ENCODE peak calls at places on chromosomes 4 and X, in four cellular contexts. I is transverse colon, J is GM23248, Z is psoas muscle. L is an unnamed sample. For H3K9me3 and H3K4me1, the result is how much of the 10 kb centered on the place peaks cover.

GRCh38 chrX:149949743-149950436 is 11.6 kb upstream of the EOLA2 start:
- DNase-seq in Z (no peak), I (no peak), J (peak), L (no peak)

GRCh38 chr4:137660211-137660610 is 127.9 kb upstream of the PCDH18 start:
- DNase-seq in J (peak), Z (no peak), I (no peak), L (no peak)

GRCh38 chr4:105232374-105232773 is 85.7 kb downstream of the TET2 start:
- DNase-seq in Z (no peak), I (no peak), J (no peak), L (no peak)

GRCh38 chrX:115344885-115345653 is 55.6 kb downstream of the LUZP4 start:
- DNase-seq in I (peak), J (peak), Z (peak), L (peak)

GRCh38 chr4:119041951-119042560 is 93.6 kb upstream of the MYOZ2 start:
- DNase-seq in I (peak), J (peak), Z (no peak), L (peak)

GRCh38 chr4:68461790-68462189 is 14.5 kb downstream of the TMPRSS11E start:
- DNase-seq in J (no peak), I (no peak), Z (no peak), L (no peak)

GRCh38 chr4:114087596-114088230 is 108.3 kb upstream of the ARSJ start:
- DNase-seq in J (peak), I (no peak), Z (no peak), L (no peak)

GRCh38 chrX:29044802-29045201 is 457.6 kb downstream of the IL1RAPL1 start:
- DNase-seq in J (no peak), Z (no peak), I (no peak), L (no peak)

GRCh38 chr4:176780995-176781738 is 11.6 kb downstream of the VEGFC start:
- DNase-seq in J (peak), I (no peak), Z (no peak), L (no peak)

GRCh38 chrX:112164420-112164819 is 81.8 kb upstream of the TRPC5 start:
- DNase-seq in Z (no peak), I (no peak), J (no peak), L (no peak)

GRCh38 chrX:41275661-41276609 is 58.0 kb upstream of the DDX3X start:
- DNase-seq in I (peak), Z (peak), J (peak), L (peak)

GRCh38 chrX:2351999-2352995 is 148.5 kb downstream of the DHRSX start:
- DNase-seq in J (peak), Z (no peak), I (no peak), L (no peak)

GRCh38 chr4:17027495-17027894 is 129.1 kb upstream of the LDB2 start:
- DNase-seq in J (peak), Z (no peak), I (no peak), L (no peak)

GRCh38 chr4:42786350-42787070 is 106.0 kb upstream of the GRXCR1 start:
- DNase-seq in Z (no peak), J (no peak), I (no peak), L (no peak)

GRCh38 chrX:123219916-123220315 is 35.8 kb downstream of the GRIA3 start:
- DNase-seq in I (no peak), Z (no peak), J (peak), L (no peak)

GRCh38 chrX:110159865-110160264 is 157.0 kb downstream of the TMEM164 start:
- DNase-seq in I (no peak), J (no peak), Z (no peak), L (no peak)

GRCh38 chrX:56764975-56765791 is 36.1 kb downstream of the NBDY start:
- DNase-seq in I (peak), Z (peak), J (no peak), L (no peak)

GRCh38 chrX:72492499-72492898 is 80.1 kb downstream of the HDAC8 start:
- DNase-seq in Z (no peak), J (no peak), I (no peak), L (no peak)

GRCh38 chr4:124631760-124632159 is 80.8 kb downstream of the ANKRD50 start:
- DNase-seq in Z (no peak), J (peak), I (peak), L (no peak)

GRCh38 chr4:82842593-82842992 is 44.0 kb upstream of the SCD5 start:
- DNase-seq in J (peak), Z (no peak), I (no peak), L (no peak)

GRCh38 chr4:35562831-35563230 is 681.5 kb downstream of the ARAP2 start:
- DNase-seq in I (no peak), J (no peak), Z (no peak), L (no peak)

GRCh38 chr4:172188248-172188976 is 375.2 kb downstream of the GALNTL6 start:
- DNase-seq in Z (no peak), I (no peak), J (no peak), L (no peak)

GRCh38 chr4:31086771-31087330 is 366.7 kb downstream of the PCDH7 start:
- DNase-seq in J (no peak), I (no peak), Z (no peak), L (no peak)

GRCh38 chr4:111937368-111937767 is 207.9 kb upstream of the FAM241A start:
- DNase-seq in J (peak), Z (no peak), I (no peak), L (no peak)

GRCh38 chrX:48896611-48897011 is 957 bp downstream of the TIMM17B start:
- DNase-seq in I (no peak), Z (no peak), J (peak), L (no peak)

GRCh38 chrX:94834226-94834625 is 1160.2 kb downstream of the FAM133A start:
- DNase-seq in I (no peak), Z (no peak), J (no peak), L (no peak)

GRCh38 chrX:130171446-130172126 is at the start of gene RAB33A:
- DNase-seq in I (peak), J (peak), Z (no peak), L (no peak)

GRCh38 chr4:177853198-177853597 is 411.0 kb upstream of the AGA start:
- DNase-seq in J (no peak), Z (no peak), I (no peak), L (no peak)

GRCh38 chrX:23901065-23901464 is 6.7 kb downstream of the APOO start:
- DNase-seq in J (peak), I (no peak), Z (no peak), L (no peak)

GRCh38 chr4:152719291-152719690 is 39.5 kb upstream of the TMEM154 start:
- DNase-seq in I (no peak), J (no peak), Z (no peak), L (no peak)

GRCh38 chr4:139986621-139987510 is 167.1 kb downstream of the MAML3 start:
- DNase-seq in Z (no peak), J (peak), I (no peak), L (no peak)

GRCh38 chr4:105389167-105389566 is 84.7 kb downstream of the PPA2 start:
- DNase-seq in Z (no peak), I (no peak), J (peak), L (no peak)

GRCh38 chrX:20383487-20383886 is 116.8 kb upstream of the RPS6KA3 start:
- DNase-seq in I (no peak), J (no peak), Z (no peak), L (no peak)

GRCh38 chr4:95204873-95205272 is 343.9 kb downstream of the UNC5C start:
- DNase-seq in I (no peak), J (peak), Z (no peak), L (no peak)

GRCh38 chrX:145821291-145821897 is 3.8 kb downstream of the SLITRK2 start:
- DNase-seq in J (no peak), Z (no peak), I (no peak), L (no peak)

GRCh38 chr4:57501715-57502114 is 391.5 kb upstream of the IGFBP7 start:
- DNase-seq in J (peak), Z (no peak), I (no peak), L (no peak)

GRCh38 chr4:145814246-145814645 is 124.4 kb downstream of the ZNF827 start:
- DNase-seq in Z (no peak), J (peak), I (no peak), L (no peak)

GRCh38 chr4:13783800-13784411 is 156.4 kb upstream of the BOD1L1 start:
- DNase-seq in I (no peak), J (no peak), Z (no peak), L (no peak)

DNA sequence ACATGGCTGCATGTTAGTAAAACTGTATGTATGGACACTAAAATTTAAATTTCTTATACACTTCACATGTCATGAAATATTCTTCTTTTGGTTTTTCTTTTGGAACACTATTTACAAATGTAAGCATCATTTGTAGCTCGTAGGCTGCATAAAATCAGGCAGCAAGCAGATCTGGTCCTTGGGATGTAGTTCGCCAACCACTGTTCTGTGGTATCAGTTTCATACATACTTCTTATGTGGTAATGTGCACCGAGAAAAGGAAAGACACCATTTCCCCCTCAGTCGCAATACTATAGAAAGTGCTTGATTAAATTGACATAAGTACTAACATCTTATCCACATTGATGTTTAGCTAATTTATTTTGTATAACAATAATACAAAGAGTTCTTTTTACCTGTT is 274.4 kb upstream of the VCX start:
- DNase-seq in Z (no peak), I (no peak), J (no peak), L (no peak)
- H3K9me3 ChIP-seq in Z (under half), I (under half), J (under half), L (under half)

GRCh38 chr4:123408471-123409084 is 12.0 kb downstream of the SPRY1 start:
- DNase-seq in I (no peak), Z (no peak), J (no peak), L (no peak)
- H3K4me1 ChIP-seq in I (half or more), Z (half or more), J (under half), L (under half)

GRCh38 chr4:100889898-100890297 is 372.1 kb upstream of the EMCN start:
- DNase-seq in I (no peak), J (no peak), Z (no peak), L (no peak)
- H3K9me3 ChIP-seq in I (under half), J (under half), Z (under half), L (under half)

DNA sequence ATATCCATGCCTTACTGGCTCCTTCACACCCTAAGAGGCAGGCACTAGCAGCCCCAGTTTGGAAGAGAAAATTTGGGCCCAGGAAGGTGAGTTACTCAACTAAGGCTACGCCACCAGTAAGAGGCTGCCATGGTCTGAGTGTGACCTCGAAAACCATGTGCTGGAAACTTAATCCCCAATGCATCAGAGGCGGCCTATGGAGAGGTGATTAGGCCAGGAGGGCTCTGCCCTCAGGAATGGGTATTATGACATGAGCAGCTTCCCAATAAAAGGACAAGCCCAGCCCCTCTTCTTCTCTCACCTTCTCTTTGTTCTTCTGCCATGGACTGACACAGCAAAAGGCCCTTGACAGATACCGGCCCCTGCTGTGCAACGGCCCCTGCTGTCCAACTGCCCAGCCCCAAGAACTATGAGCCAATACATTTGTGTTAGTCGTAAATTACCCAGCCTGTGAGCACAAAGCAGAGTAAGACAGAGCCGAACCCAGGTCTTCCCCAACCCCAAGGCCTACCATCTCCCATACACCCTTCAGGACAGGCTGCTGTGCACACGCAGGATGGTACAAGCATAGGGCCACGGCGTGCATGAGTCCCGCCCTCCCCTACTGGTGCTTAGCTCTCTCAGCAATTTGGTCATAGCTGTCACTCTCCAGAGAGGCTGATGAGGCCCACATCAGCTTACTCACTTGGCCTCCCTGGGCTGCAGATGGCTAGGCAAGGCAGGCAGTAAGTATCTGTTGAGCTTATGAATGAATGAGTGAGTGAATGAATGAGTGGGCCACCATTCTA is 14.2 kb downstream of the WDR1 start:
- DNase-seq in Z (no peak), I (no peak), J (peak), L (no peak)
- H3K4me1 ChIP-seq in Z (half or more), I (half or more), J (half or more), L (half or more)

GRCh38 chr4:185512516-185512915 is 22.8 kb downstream of the PDLIM3 start:
- DNase-seq in Z (no peak), I (no peak), J (peak), L (no peak)

GRCh38 chr4:185513489-185514181 is 21.7 kb downstream of the PDLIM3 start:
- DNase-seq in I (peak), J (no peak), Z (peak), L (no peak)

GRCh38 chr4:185510803-185511202 is 24.5 kb downstream of the PDLIM3 start:
- DNase-seq in Z (no peak), J (no peak), I (no peak), L (no peak)

GRCh38 chr4:185515248-185515647 is 20.1 kb downstream of the PDLIM3 start:
- DNase-seq in I (no peak), J (no peak), Z (no peak), L (no peak)

DNA sequence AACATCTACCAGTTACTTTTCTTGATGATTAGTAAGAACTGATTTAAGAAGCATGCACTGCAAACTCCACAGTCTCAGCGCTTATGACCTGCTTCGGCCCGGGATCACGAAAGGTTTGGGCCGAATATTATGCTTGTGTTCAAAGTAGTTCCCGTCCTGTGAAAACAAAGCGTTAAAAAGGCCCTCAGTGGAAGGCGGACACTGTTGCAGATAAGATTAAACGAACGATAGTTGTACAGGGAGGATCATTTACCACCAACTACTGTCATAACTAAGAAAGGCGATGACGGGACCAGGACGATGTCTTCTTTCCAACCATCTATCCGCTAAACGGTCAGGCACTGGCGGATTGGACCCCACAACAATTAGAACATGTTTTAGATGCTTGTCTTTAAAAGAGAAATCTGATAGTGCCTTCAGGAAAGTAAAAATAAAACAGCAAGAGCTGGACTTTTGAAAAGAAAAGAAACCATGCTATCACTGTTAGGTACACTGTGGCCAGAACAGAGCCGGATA is 21.1 kb downstream of the PDLIM3 start:
- DNase-seq in I (no peak), J (no peak), Z (no peak), L (no peak)
- H3K9me3 ChIP-seq in I (under half), J (under half), Z (under half), L (under half)

DNA sequence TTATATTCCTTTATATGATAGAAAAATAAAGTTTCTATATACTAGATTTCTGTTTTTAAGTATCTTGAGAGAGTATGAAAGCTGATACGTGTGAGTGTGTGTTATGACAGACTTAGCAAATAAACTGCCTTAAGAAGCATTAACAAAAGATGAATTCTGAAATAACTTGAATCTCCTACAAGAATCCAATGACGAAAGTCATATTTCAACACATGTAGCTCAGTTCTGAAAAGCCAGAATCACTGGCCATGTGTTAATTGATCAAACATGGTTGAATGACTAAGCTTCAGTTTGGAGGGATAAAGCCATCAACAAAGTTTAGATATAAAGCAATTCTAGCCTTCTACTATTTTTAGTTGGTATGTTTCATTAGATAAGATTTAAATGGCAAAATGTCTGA is 88.5 kb upstream of the ETNPPL start:
- DNase-seq in I (no peak), Z (no peak), J (peak), L (no peak)
- H3K4me1 ChIP-seq in I (under half), Z (under half), J (under half), L (under half)

DNA sequence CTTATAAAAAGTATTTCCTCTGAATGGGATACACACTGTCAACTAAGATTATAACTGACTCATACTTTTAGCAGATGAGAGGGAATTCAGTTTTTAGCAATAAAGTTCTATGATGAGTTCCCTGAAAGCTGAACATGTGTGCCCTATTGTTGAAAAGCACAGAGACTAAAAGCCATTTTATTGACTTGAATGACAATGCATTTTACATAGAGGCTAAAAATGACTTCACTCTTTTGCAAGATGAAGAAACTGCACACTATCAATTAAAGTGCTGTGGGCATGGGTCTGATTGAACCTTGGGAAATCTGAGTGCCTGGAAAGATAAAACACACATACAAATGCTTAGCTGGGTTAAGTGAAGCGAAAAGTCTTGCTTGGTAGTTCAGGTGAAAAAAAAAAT is 633.4 kb downstream of the PDHA2 start:
- DNase-seq in I (no peak), J (no peak), Z (no peak), L (no peak)
- H3K9me3 ChIP-seq in I (under half), J (under half), Z (under half), L (under half)

GRCh38 chr4:168843635-168844034 is 166.4 kb downstream of the CBR4 start:
- DNase-seq in Z (no peak), I (no peak), J (no peak), L (no peak)
- H3K4me1 ChIP-seq in Z (half or more), I (half or more), J (under half), L (under half)

GRCh38 chrX:155957843-155958242 is 39.7 kb upstream of the IL9R start:
- DNase-seq in Z (no peak), J (no peak), I (no peak), L (no peak)

GRCh38 chrX:155956099-155956498 is 41.4 kb upstream of the IL9R start:
- DNase-seq in I (no peak), J (no peak), Z (no peak), L (no peak)

GRCh38 chrX:155953055-155953454 is 44.4 kb upstream of the IL9R start:
- DNase-seq in I (no peak), Z (no peak), J (no peak), L (no peak)

GRCh38 chrX:155956649-155957048 is 40.8 kb upstream of the IL9R start:
- DNase-seq in J (no peak), I (no peak), Z (no peak), L (no peak)

DNA sequence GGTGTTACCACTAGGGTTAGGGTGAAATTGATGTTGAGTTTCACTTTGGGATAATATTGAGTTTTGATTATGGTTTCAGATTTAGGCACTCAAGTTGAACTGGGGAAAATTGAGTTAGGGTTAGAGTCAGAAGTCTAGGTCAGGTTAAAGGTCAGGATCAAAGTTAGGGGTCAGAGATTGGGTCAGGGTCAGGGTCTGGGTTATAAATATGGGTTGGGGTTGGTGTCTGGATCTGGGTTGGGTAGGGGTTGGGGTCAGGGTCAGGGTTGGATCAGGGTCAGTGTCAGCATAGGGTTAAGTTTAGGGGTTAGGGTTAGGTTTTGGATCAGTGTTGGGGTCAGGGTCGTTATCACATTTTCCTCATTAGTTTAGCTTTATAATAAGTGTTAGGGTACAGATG is 42.7 kb upstream of the IL9R start:
- DNase-seq in J (no peak), I (no peak), Z (no peak), L (no peak)
- H3K9me3 ChIP-seq in J (under half), I (under half), Z (under half), L (under half)